ENCODE peak calls at places on chromosomes 13 and 19, in five cellular contexts. One of them, this sample, is unnamed.

GRCh38 chr13:107822006-107822405 is 393.3 kb downstream of the LIG4 start:
- DNase-seq in upper lobe of right lung: no peak
- DNase-seq in B cell: no peak
- DNase-seq in Caco-2: no peak
- DNase-seq in foreskin fibroblast: no peak
- DNase-seq in this sample: no peak

GRCh38 chr13:50524540-50524939 is 319.0 kb downstream of the DLEU7 start:
- DNase-seq in foreskin fibroblast: no peak
- DNase-seq in B cell: no peak
- DNase-seq in upper lobe of right lung: no peak
- DNase-seq in Caco-2: no peak
- DNase-seq in this sample: no peak

GRCh38 chr19:43595999-43596841 is at the start of the genes IRGQ and ZNF576:
- DNase-seq in B cell: peak; percentile 94
- DNase-seq in Caco-2: peak; percentile 100
- DNase-seq in foreskin fibroblast: peak; percentile 98
- DNase-seq in upper lobe of right lung: peak; percentile 100
- DNase-seq in this sample: peak; percentile 99

GRCh38 chr13:97456047-97456446 is 22.1 kb downstream of the RAP2A start:
- DNase-seq in Caco-2: no peak
- DNase-seq in B cell: no peak
- DNase-seq in foreskin fibroblast: no peak
- DNase-seq in upper lobe of right lung: no peak
- DNase-seq in this sample: no peak

GRCh38 chr19:8041553-8041952 is 11.0 kb upstream of the CCL25 start:
- DNase-seq in B cell: no peak
- DNase-seq in Caco-2: no peak
- DNase-seq in upper lobe of right lung: peak; percentile 64
- DNase-seq in foreskin fibroblast: no peak
- DNase-seq in this sample: no peak

GRCh38 chr19:44430956-44431355 is 17.3 kb downstream of the ZNF229 start:
- DNase-seq in Caco-2: no peak
- DNase-seq in B cell: no peak
- DNase-seq in foreskin fibroblast: no peak
- DNase-seq in upper lobe of right lung: no peak
- DNase-seq in this sample: no peak

GRCh38 chr19:6424190-6424938 is at the start of gene KHSRP:
- DNase-seq in upper lobe of right lung: peak; percentile 77
- DNase-seq in B cell: peak; percentile 100
- DNase-seq in foreskin fibroblast: no peak
- DNase-seq in Caco-2: no peak
- DNase-seq in this sample: no peak

GRCh38 chr19:42150353-42150752 is 18.1 kb upstream of the POU2F2 start:
- DNase-seq in foreskin fibroblast: no peak
- DNase-seq in upper lobe of right lung: no peak
- DNase-seq in B cell: no peak
- DNase-seq in Caco-2: no peak
- DNase-seq in this sample: no peak

GRCh38 chr13:35475131-35475959 is 1.1 kb downstream of the MAB21L1 start:
- DNase-seq in B cell: peak; percentile 12
- DNase-seq in Caco-2: no peak
- DNase-seq in upper lobe of right lung: no peak
- DNase-seq in foreskin fibroblast: peak; percentile 76
- DNase-seq in this sample: peak; percentile 78

GRCh38 chr13:24323739-24324075 is 14.3 kb downstream of the C1QTNF9 start:
- DNase-seq in upper lobe of right lung: no peak
- DNase-seq in B cell: no peak
- DNase-seq in Caco-2: no peak
- DNase-seq in foreskin fibroblast: no peak
- DNase-seq in this sample: no peak

GRCh38 chr13:49454388-49455015 is 10.4 kb downstream of the SETDB2 start:
- DNase-seq in B cell: no peak
- DNase-seq in upper lobe of right lung: no peak
- DNase-seq in Caco-2: no peak
- DNase-seq in foreskin fibroblast: peak; percentile 30
- DNase-seq in this sample: no peak

GRCh38 chr13:107743523-107743922 is 471.8 kb downstream of the LIG4 start:
- DNase-seq in B cell: no peak
- DNase-seq in foreskin fibroblast: no peak
- DNase-seq in upper lobe of right lung: no peak
- DNase-seq in Caco-2: no peak
- DNase-seq in this sample: no peak

GRCh38 chr19:49017666-49018351 is 918 bp upstream of the LHB start:
- DNase-seq in Caco-2: peak; percentile 88
- DNase-seq in foreskin fibroblast: peak; percentile 48
- DNase-seq in upper lobe of right lung: peak; percentile 80
- DNase-seq in B cell: peak; percentile 95
- DNase-seq in this sample: no peak

GRCh38 chr13:50080158-50080855 is 65.1 kb downstream of the KCNRG start:
- DNase-seq in upper lobe of right lung: no peak
- DNase-seq in Caco-2: no peak
- DNase-seq in foreskin fibroblast: peak; percentile 23
- DNase-seq in B cell: no peak
- DNase-seq in this sample: no peak

GRCh38 chr13:37168922-37169321 is 63.5 kb upstream of the CSNK1A1L start:
- DNase-seq in B cell: no peak
- DNase-seq in upper lobe of right lung: no peak
- DNase-seq in Caco-2: no peak
- DNase-seq in foreskin fibroblast: no peak
- DNase-seq in this sample: no peak

GRCh38 chr19:34310494-34310981 is 54.5 kb upstream of the GPI start:
- DNase-seq in upper lobe of right lung: no peak
- DNase-seq in foreskin fibroblast: no peak
- DNase-seq in Caco-2: no peak
- DNase-seq in B cell: peak; percentile 39
- DNase-seq in this sample: no peak

GRCh38 chr19:49488046-49488862 is 846 bp downstream of the RPL13A start:
- DNase-seq in Caco-2: no peak
- DNase-seq in B cell: no peak
- DNase-seq in upper lobe of right lung: no peak
- DNase-seq in foreskin fibroblast: no peak
- DNase-seq in this sample: no peak

GRCh38 chr19:29753190-29753933 is 38.3 kb upstream of the C19orf12 start:
- DNase-seq in Caco-2: no peak
- DNase-seq in upper lobe of right lung: no peak
- DNase-seq in foreskin fibroblast: no peak
- DNase-seq in B cell: no peak
- DNase-seq in this sample: no peak

GRCh38 chr13:101231751-101232428 is 184.4 kb downstream of the NALCN start:
- DNase-seq in B cell: no peak
- DNase-seq in upper lobe of right lung: no peak
- DNase-seq in Caco-2: no peak
- DNase-seq in foreskin fibroblast: peak; percentile 20
- DNase-seq in this sample: no peak

GRCh38 chr19:34365463-34366401 is 736 bp downstream of the GPI start:
- DNase-seq in B cell: peak; percentile 40
- DNase-seq in Caco-2: no peak
- DNase-seq in upper lobe of right lung: peak; percentile 78
- DNase-seq in foreskin fibroblast: peak; percentile 34
- DNase-seq in this sample: no peak

GRCh38 chr19:57002765-57003164 is 117.0 kb upstream of the USP29 start:
- DNase-seq in Caco-2: no peak
- DNase-seq in upper lobe of right lung: no peak
- DNase-seq in foreskin fibroblast: no peak
- DNase-seq in B cell: no peak
- DNase-seq in this sample: no peak

GRCh38 chr13:71866173-71867091 is 572 bp downstream of the DACH1 start:
- DNase-seq in B cell: peak; percentile 18
- DNase-seq in upper lobe of right lung: peak; percentile 71
- DNase-seq in foreskin fibroblast: no peak
- DNase-seq in Caco-2: no peak
- DNase-seq in this sample: no peak

GRCh38 chr19:55116232-55117062 is 990 bp downstream of the PPP1R12C start:
- DNase-seq in upper lobe of right lung: no peak
- DNase-seq in B cell: peak; percentile 75
- DNase-seq in foreskin fibroblast: peak; percentile 64
- DNase-seq in Caco-2: peak; percentile 35
- DNase-seq in this sample: no peak

GRCh38 chr13:42847891-42848663 is 66.7 kb downstream of the FAM216B start:
- DNase-seq in upper lobe of right lung: no peak
- DNase-seq in Caco-2: no peak
- DNase-seq in foreskin fibroblast: peak; percentile 41
- DNase-seq in B cell: no peak
- DNase-seq in this sample: no peak

GRCh38 chr13:90552702-90553101 is 794.8 kb upstream of the MIR17HG start:
- DNase-seq in B cell: no peak
- DNase-seq in Caco-2: no peak
- DNase-seq in foreskin fibroblast: no peak
- DNase-seq in upper lobe of right lung: no peak
- DNase-seq in this sample: no peak

GRCh38 chr13:72132065-72132464 is 265.1 kb upstream of the DACH1 start:
- DNase-seq in foreskin fibroblast: no peak
- DNase-seq in upper lobe of right lung: no peak
- DNase-seq in B cell: no peak
- DNase-seq in Caco-2: no peak
- DNase-seq in this sample: no peak

GRCh38 chr13:42116225-42116624 is 67.8 kb downstream of the DGKH start:
- DNase-seq in upper lobe of right lung: no peak
- DNase-seq in Caco-2: no peak
- DNase-seq in foreskin fibroblast: no peak
- DNase-seq in B cell: no peak
- DNase-seq in this sample: no peak

GRCh38 chr19:29119582-29119981 is 93.4 kb downstream of the UQCRFS1 start:
- DNase-seq in foreskin fibroblast: no peak
- DNase-seq in upper lobe of right lung: no peak
- DNase-seq in B cell: no peak
- DNase-seq in Caco-2: no peak
- DNase-seq in this sample: no peak

GRCh38 chr19:7908078-7908699 is 4.5 kb downstream of the MAP2K7 start:
- DNase-seq in B cell: no peak
- DNase-seq in Caco-2: no peak
- DNase-seq in foreskin fibroblast: no peak
- DNase-seq in upper lobe of right lung: peak; percentile 61
- DNase-seq in this sample: no peak

GRCh38 chr19:34480971-34481821 is at the start of gene WTIP:
- DNase-seq in foreskin fibroblast: peak; percentile 92
- DNase-seq in Caco-2: peak; percentile 93
- DNase-seq in upper lobe of right lung: peak; percentile 89
- DNase-seq in B cell: no peak
- DNase-seq in this sample: peak; percentile 95

GRCh38 chr19:38656171-38656981 is 8.9 kb downstream of the ACTN4 start:
- DNase-seq in foreskin fibroblast: peak; percentile 77
- DNase-seq in B cell: no peak
- DNase-seq in upper lobe of right lung: no peak
- DNase-seq in Caco-2: no peak
- DNase-seq in this sample: no peak

DNA sequence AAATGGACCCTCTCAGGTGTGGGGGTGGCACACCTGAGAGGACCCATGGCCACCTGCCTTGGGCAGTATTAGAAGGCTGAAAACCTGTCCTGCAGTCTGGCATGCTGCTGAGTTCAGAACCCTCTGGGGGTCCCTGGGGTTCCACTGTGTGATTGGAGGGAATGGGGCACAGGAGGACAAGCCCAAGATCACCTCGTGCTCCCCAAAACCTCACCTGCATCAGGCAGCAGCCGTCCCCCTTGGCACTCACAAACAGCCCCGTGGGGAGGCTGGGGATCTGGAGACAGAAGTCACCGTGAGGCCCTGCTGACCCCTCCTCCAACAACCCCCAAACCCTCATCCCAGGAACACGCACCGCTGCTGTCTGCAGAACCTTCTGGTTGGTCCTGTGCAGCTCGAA is 14.5 kb downstream of the F2RL3 start:
- DNase-seq in B cell: no peak
- DNase-seq in upper lobe of right lung: no peak
- DNase-seq in foreskin fibroblast: no peak
- DNase-seq in Caco-2: no peak
- DNase-seq in this sample: no peak
- TF ChIP-seq CTCF in B cell: no peak
- TF ChIP-seq CTCF in upper lobe of right lung: no peak
- TF ChIP-seq CTCF in foreskin fibroblast: no peak
- TF ChIP-seq CTCF in Caco-2: no peak
- TF ChIP-seq CTCF in this sample: no peak

GRCh38 chr19:14073925-14074838 is 1.6 kb downstream of the MISP3 start:
- DNase-seq in upper lobe of right lung: peak; percentile 69
- DNase-seq in foreskin fibroblast: peak; percentile 18
- DNase-seq in Caco-2: no peak
- DNase-seq in B cell: peak; percentile 33
- DNase-seq in this sample: no peak

GRCh38 chr19:14072535-14073231 is at the start of gene MISP3:
- DNase-seq in B cell: peak; percentile 69
- DNase-seq in upper lobe of right lung: peak; percentile 91
- DNase-seq in foreskin fibroblast: no peak
- DNase-seq in Caco-2: peak; percentile 55
- DNase-seq in this sample: no peak

GRCh38 chr19:14070268-14071050 is 2.1 kb upstream of the MISP3 start:
- DNase-seq in B cell: no peak
- DNase-seq in Caco-2: no peak
- DNase-seq in upper lobe of right lung: no peak
- DNase-seq in foreskin fibroblast: no peak
- DNase-seq in this sample: no peak

GRCh38 chr19:14078406-14078805 is 5.8 kb downstream of the MISP3 start:
- DNase-seq in B cell: no peak
- DNase-seq in upper lobe of right lung: no peak
- DNase-seq in Caco-2: no peak
- DNase-seq in foreskin fibroblast: no peak
- DNase-seq in this sample: no peak

GRCh38 chr19:14073232-14073924 is 792 bp downstream of the MISP3 start:
- DNase-seq in foreskin fibroblast: peak; percentile 78
- DNase-seq in Caco-2: peak; percentile 54
- DNase-seq in upper lobe of right lung: peak; percentile 90
- DNase-seq in B cell: peak; percentile 95
- DNase-seq in this sample: no peak
- TF ChIP-seq CTCF in foreskin fibroblast: peak; percentile 7
- TF ChIP-seq CTCF in Caco-2: no peak
- TF ChIP-seq CTCF in upper lobe of right lung: no peak
- TF ChIP-seq CTCF in B cell: peak; percentile 44
- TF ChIP-seq CTCF in this sample: peak; percentile 70

GRCh38 chr13:29239653-29240525 is 355.6 kb downstream of the SLC7A1 start:
- DNase-seq in Caco-2: no peak
- DNase-seq in foreskin fibroblast: no peak
- DNase-seq in upper lobe of right lung: no peak
- DNase-seq in B cell: no peak
- DNase-seq in this sample: no peak
- TF ChIP-seq CTCF in Caco-2: no peak
- TF ChIP-seq CTCF in foreskin fibroblast: no peak
- TF ChIP-seq CTCF in upper lobe of right lung: no peak
- TF ChIP-seq CTCF in B cell: no peak
- TF ChIP-seq CTCF in this sample: no peak

DNA sequence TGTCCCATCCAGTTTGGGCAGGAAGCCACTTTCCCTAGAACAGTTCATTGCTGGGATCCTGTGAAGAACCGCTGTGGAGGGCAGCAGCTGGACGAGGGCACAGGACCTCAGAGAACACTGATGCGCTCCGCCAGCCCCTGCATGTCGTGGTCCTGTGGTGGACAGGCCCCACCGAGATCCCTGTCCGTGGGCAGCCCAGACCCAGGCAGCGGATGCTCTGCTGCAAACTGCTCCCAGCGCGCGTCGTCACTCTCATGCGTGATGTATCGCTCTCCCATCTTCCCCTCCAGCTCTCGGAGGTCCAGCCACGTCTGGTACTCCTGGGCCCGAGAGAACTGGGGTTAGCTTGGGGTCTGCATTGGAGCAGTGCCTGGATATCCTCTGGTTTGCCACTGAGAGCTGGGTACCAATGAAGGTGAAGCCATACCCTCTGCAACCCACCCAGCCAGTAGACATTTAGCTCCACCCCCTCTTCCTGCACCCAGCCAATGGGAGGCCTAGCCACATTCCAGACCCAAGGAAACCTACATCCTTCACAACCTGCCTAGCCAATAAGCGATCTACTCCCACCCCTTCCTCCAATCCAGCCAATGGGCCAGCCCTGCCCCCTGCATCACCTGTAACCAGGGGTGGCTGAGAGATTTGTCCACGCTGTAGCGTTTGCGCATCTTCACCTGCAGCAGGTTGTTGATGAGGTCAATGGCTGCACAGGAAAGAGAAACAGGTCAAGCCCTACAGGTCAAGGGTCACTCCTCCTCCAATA is 13.6 kb upstream of the DACT3 start:
- DNase-seq in upper lobe of right lung: no peak
- DNase-seq in Caco-2: peak; percentile 82
- DNase-seq in foreskin fibroblast: no peak
- DNase-seq in B cell: no peak
- DNase-seq in this sample: no peak
- TF ChIP-seq CTCF in upper lobe of right lung: no peak
- TF ChIP-seq CTCF in Caco-2: no peak
- TF ChIP-seq CTCF in foreskin fibroblast: no peak
- TF ChIP-seq CTCF in B cell: no peak
- TF ChIP-seq CTCF in this sample: no peak